ENCODE peak calls at places on chromosomes 7 and 10, in four cellular contexts. Q is stimulated activated naive CD4-positive, alpha-beta T cell; R is SW 1271; Y is ACHN. T is an unnamed sample.

GRCh38 chr10:1670541-1671365 is 66.6 kb downstream of the ADARB2 start:
- DNase-seq in Q (no peak), Y (no peak), R (no peak), T (no peak)

GRCh38 chr10:59622320-59622901 is 87.2 kb downstream of the SLC16A9 start:
- DNase-seq in R (no peak), Y (peak), Q (no peak), T (peak)

GRCh38 chr7:30896041-30896440 is 15.6 kb upstream of the AQP1 start:
- DNase-seq in R (no peak), Y (no peak), Q (no peak), T (no peak)

GRCh38 chr10:110376021-110376773 is 71.5 kb upstream of the SMNDC1 start:
- DNase-seq in R (no peak), Y (no peak), Q (no peak), T (peak)

GRCh38 chr10:110209926-110210662 is 2.7 kb downstream of the MXI1 start:
- DNase-seq in Q (peak), Y (peak), R (no peak), T (no peak)

GRCh38 chr7:130886438-130887135 is 152.6 kb upstream of the KLF14 start:
- DNase-seq in R (no peak), Q (no peak), Y (peak), T (no peak)

GRCh38 chr10:79472449-79472848 is 27.0 kb upstream of the ZCCHC24 start:
- DNase-seq in Y (no peak), R (no peak), Q (no peak), T (no peak)

GRCh38 chr7:130894146-130895005 is 160.4 kb upstream of the KLF14 start:
- DNase-seq in Y (peak), Q (no peak), R (peak), T (peak)

GRCh38 chr10:78316451-78316931 is 282.8 kb downstream of the RPS24 start:
- DNase-seq in Q (no peak), Y (no peak), R (no peak), T (no peak)

GRCh38 chr10:100330128-100330527 is at the start of gene PKD2L1:
- DNase-seq in Q (no peak), R (no peak), Y (no peak), T (no peak)

GRCh38 chr10:72831696-72832355 is 61.7 kb upstream of the OIT3 start:
- DNase-seq in Q (no peak), Y (no peak), R (no peak), T (no peak)

GRCh38 chr10:102814456-102814871 is 22.7 kb downstream of the CYP17A1 start:
- DNase-seq in Q (no peak), Y (no peak), R (no peak), T (no peak)

GRCh38 chr10:70925377-70926214 is 37.2 kb upstream of the PCBD1 start:
- DNase-seq in R (no peak), Q (peak), Y (peak), T (peak)

GRCh38 chr10:119644215-119644826 is 6.9 kb upstream of the BAG3 start:
- DNase-seq in Q (no peak), R (no peak), Y (no peak), T (no peak)

GRCh38 chr10:127033116-127033515 is 127.9 kb downstream of the DOCK1 start:
- DNase-seq in Y (no peak), Q (no peak), R (no peak), T (no peak)

GRCh38 chr7:1675036-1675671 is 5.1 kb downstream of the ELFN1 start:
- DNase-seq in Q (no peak), R (no peak), Y (no peak), T (no peak)

GRCh38 chr7:144842377-144842851 is 6.6 kb upstream of the TPK1 start:
- DNase-seq in Q (no peak), Y (no peak), R (no peak), T (no peak)

GRCh38 chr7:7519528-7519927 is 16.1 kb downstream of the COL28A1 start:
- DNase-seq in R (no peak), Y (no peak), Q (no peak), T (no peak)

GRCh38 chr10:15814565-15814964 is 45.7 kb downstream of the MINDY3 start:
- DNase-seq in Q (no peak), R (no peak), Y (no peak), T (no peak)

GRCh38 chr10:117942261-117942660 is 104.5 kb downstream of the RAB11FIP2 start:
- DNase-seq in Q (no peak), Y (no peak), R (no peak), T (no peak)

GRCh38 chr10:129764011-129764900 is 199.8 kb downstream of the EBF3 start:
- DNase-seq in R (no peak), Q (no peak), Y (no peak), T (no peak)

GRCh38 chr7:75879771-75880184 is 944 bp downstream of the RHBDD2 start:
- DNase-seq in Q (no peak), Y (no peak), R (no peak), T (no peak)

GRCh38 chr7:2010551-2011265 is 222.0 kb downstream of the MAD1L1 start:
- DNase-seq in Y (no peak), R (no peak), Q (no peak), T (no peak)

GRCh38 chr10:34780818-34781380 is 34.2 kb downstream of the PARD3 start:
- DNase-seq in Y (no peak), R (no peak), Q (no peak), T (peak)

GRCh38 chr10:66931949-66932343 is 6.1 kb downstream of the LRRTM3 start:
- DNase-seq in Y (no peak), Q (no peak), R (no peak), T (peak)

GRCh38 chr10:95394161-95394880 is 103.5 kb upstream of the PDLIM1 start:
- DNase-seq in R (no peak), Q (no peak), Y (peak), T (peak)

T was measured in HT1080.